ENCODE peak calls at places on chromosomes 12 and 14, in four cellular contexts. X, K, R and J are unnamed samples.

GRCh38 chr12:77231548-77231947 is 166.2 kb upstream of the E2F7 start:
- DNase-seq in X (no peak), K (peak), R (no peak), J (peak)

GRCh38 chr12:111469406-111469805 is 63.7 kb downstream of the SH2B3 start:
- DNase-seq in X (no peak), K (peak), R (no peak), J (no peak)

GRCh38 chr12:94445662-94446061 is 14.0 kb downstream of the CEP83 start:
- DNase-seq in X (no peak), K (no peak), R (no peak), J (no peak)

GRCh38 chr14:26702721-26703250 is 105.0 kb upstream of the NOVA1 start:
- DNase-seq in X (no peak), K (no peak), R (no peak), J (no peak)

GRCh38 chr14:74945261-74945851 is 10.0 kb downstream of the PGF start:
- DNase-seq in X (peak), K (no peak), R (no peak), J (peak)

GRCh38 chr14:75277796-75278421 is 719 bp upstream of the FOS start:
- DNase-seq in X (no peak), K (peak), R (no peak), J (peak)

GRCh38 chr14:21102472-21103164 is 1.8 kb downstream of the TMEM253 start:
- DNase-seq in X (peak), K (no peak), R (no peak), J (no peak)

GRCh38 chr12:84696281-84696680 is 216.3 kb downstream of the SLC6A15 start:
- DNase-seq in X (no peak), K (no peak), R (no peak), J (no peak)

GRCh38 chr12:88391556-88391955 is 188.7 kb downstream of the KITLG start:
- DNase-seq in X (no peak), K (peak), R (no peak), J (peak)

GRCh38 chr12:91053951-91054715 is 3.7 kb downstream of the KERA start:
- DNase-seq in X (no peak), K (peak), R (no peak), J (peak)

GRCh38 chr14:76653875-76654572 is 107.2 kb upstream of the VASH1 start:
- DNase-seq in X (no peak), K (no peak), R (no peak), J (no peak)

GRCh38 chr14:104870368-104871144 is 5.5 kb downstream of the CEP170B start:
- DNase-seq in X (peak), K (no peak), R (no peak), J (no peak)

GRCh38 chr12:12507121-12507520 is 55.5 kb downstream of the DUSP16 start:
- DNase-seq in X (no peak), K (no peak), R (no peak), J (no peak)

GRCh38 chr14:61663312-61663974 is 31.9 kb upstream of the HIF1A start:
- DNase-seq in X (no peak), K (no peak), R (peak), J (no peak)

GRCh38 chr12:52232233-52232915 is 669 bp upstream of the KRT7 start:
- DNase-seq in X (no peak), K (no peak), R (no peak), J (peak)
- H3K9ac ChIP-seq in X (no peak), K (no peak), R (no peak), J (peak)

GRCh38 chr14:49880267-49881064 is 12.4 kb upstream of the ARF6 start:
- DNase-seq in X (peak), K (no peak), R (no peak), J (peak)

GRCh38 chr14:49879683-49880204 is 13.1 kb upstream of the ARF6 start:
- DNase-seq in X (peak), K (peak), R (no peak), J (peak)

GRCh38 chr14:49870908-49871307 is 18.3 kb upstream of the NEMF start:
- DNase-seq in X (no peak), K (no peak), R (no peak), J (no peak)

GRCh38 chr14:49876563-49877127 is 16.2 kb upstream of the ARF6 start:
- DNase-seq in X (no peak), K (no peak), R (no peak), J (no peak)

GRCh38 chr14:49875640-49876198 is 17.2 kb upstream of the ARF6 start:
- DNase-seq in X (no peak), K (no peak), R (no peak), J (no peak)
- TF ChIP-seq FOS in X (no peak), K (no peak), R (no peak), J (no peak)

GRCh38 chr14:64518229-64518628 is 13.7 kb downstream of the ZBTB1 start:
- DNase-seq in X (no peak), K (no peak), R (no peak), J (no peak)
- H3K4me2 ChIP-seq in X (no peak), K (no peak), R (no peak), J (no peak)

GRCh38 chr12:65565601-65566560 is 258.4 kb upstream of the HMGA2 start:
- DNase-seq in X (peak), K (peak), R (no peak), J (peak)
- H3K9ac ChIP-seq in X (no peak), K (peak), R (no peak), J (no peak)

DNA sequence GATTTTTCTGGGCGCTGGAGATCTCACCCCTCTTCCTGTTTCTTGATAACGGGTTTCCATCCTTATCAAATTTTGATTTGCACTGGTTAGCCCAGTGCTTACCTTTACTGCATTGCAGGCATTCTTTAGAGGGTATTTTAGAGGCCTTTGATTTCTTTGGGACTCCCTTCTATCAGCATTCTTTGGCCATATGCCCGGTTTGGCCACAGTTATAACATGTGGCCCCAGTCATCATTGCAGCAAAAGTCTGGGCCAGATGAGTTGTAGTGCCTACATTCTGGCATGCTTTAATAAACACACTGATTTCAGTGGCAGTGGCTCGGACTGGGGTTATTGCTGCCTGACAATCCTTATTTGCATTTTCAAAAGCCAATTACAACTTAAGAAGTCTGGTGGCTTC is 82.3 kb downstream of the KCNMB4 start:
- DNase-seq in X (no peak), K (no peak), R (no peak), J (no peak)
- TF ChIP-seq FOS in X (no peak), K (no peak), R (no peak), J (no peak)

GRCh38 chr12:67269632-67270578 is 747 bp downstream of the CAND1 start:
- DNase-seq in X (peak), K (no peak), R (no peak), J (peak)

GRCh38 chr12:67268896-67269631 is at the start of gene CAND1:
- DNase-seq in X (peak), K (peak), R (peak), J (peak)

GRCh38 chr12:67274186-67274585 is 5.0 kb downstream of the CAND1 start:
- DNase-seq in X (no peak), K (no peak), R (no peak), J (peak)

GRCh38 chr12:67270622-67271021 is 1.5 kb downstream of the CAND1 start:
- DNase-seq in X (no peak), K (no peak), R (no peak), J (no peak)

DNA sequence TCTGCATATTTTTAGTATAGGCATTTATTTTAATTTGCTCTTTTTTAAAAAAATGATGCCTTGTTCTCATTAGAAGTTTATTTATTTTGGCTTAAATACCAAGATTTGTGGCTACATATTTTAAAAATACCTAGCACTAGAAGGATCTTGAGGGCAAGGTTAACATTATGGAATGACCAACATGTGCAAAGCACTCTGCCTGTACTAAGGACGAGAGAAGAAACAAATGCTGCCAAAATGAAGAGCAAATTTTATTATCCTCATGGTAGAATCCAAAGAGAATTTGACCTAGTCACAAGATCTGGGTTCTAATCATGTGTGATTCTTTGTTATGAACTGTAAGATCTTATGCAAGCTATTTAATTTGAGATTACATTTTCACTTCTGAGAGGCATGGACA is 2.8 kb downstream of the CAND1 start:
- DNase-seq in X (no peak), K (peak), R (no peak), J (no peak)
- H3K4me2 ChIP-seq in X (no peak), K (peak), R (peak), J (peak)

GRCh38 chr14:103625361-103626095 is 3.5 kb upstream of the KLC1 start:
- DNase-seq in X (no peak), K (no peak), R (no peak), J (no peak)
- H3K9ac ChIP-seq in X (no peak), K (no peak), R (peak), J (no peak)

GRCh38 chr12:9933966-9934365 is 1.8 kb upstream of the CLEC2A start:
- DNase-seq in X (no peak), K (no peak), R (no peak), J (no peak)
- TF ChIP-seq FOS in X (no peak), K (no peak), R (no peak), J (no peak)

GRCh38 chr12:10559241-10559640 is 53.6 kb downstream of the EIF2S3B start:
- DNase-seq in X (no peak), K (no peak), R (no peak), J (no peak)
- H3K4me2 ChIP-seq in X (no peak), K (no peak), R (no peak), J (no peak)

DNA sequence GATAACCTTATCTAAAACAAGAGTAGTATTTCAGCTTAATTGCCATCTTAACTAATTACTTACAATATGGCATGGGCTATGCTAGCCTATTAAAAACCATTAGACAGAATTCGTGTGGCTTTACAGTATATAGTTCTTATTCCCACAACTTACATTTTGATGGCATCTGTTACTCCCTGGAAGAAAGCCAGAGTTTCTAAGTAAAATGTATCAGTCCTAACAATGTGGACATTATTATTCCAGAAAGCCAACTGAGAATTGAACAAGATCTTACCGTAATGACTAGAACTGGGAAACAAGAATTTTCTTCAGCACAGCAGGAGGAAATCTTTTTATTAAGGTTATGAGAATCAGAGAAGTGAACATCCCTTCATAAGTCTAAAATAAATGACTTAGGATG is 179.6 kb downstream of the SSPN start:
- DNase-seq in X (no peak), K (peak), R (no peak), J (no peak)
- H3K9ac ChIP-seq in X (no peak), K (no peak), R (no peak), J (no peak)